ENCODE peak calls at places on chromosomes 11 and 22, in four cellular contexts. X is GM12878, E is K562, R is HepG2. T is an unnamed sample.

GRCh38 chr11:43119275-43119970 is 192.4 kb upstream of the API5 start:
- DNase-seq in X (no peak), R (no peak), E (no peak), T (no peak)

GRCh38 chr11:72700026-72700610 is 25.9 kb upstream of the PDE2A start:
- DNase-seq in R (no peak), E (no peak), X (no peak), T (no peak)

GRCh38 chr11:44622721-44623258 is 57.3 kb downstream of the CD82 start:
- DNase-seq in E (no peak), X (no peak), R (no peak), T (no peak)

GRCh38 chr11:15941206-15941770 is 415.1 kb downstream of the SOX6 start:
- DNase-seq in E (peak; percentile 76), X (no peak), R (no peak), T (peak; percentile 46)

GRCh38 chr11:49505231-49505630 is 296.8 kb upstream of the FOLH1 start:
- DNase-seq in E (no peak), R (no peak), X (no peak), T (no peak)

GRCh38 chr11:69364901-69365300 is 70.9 kb downstream of the MYEOV start:
- DNase-seq in R (no peak), X (no peak), E (no peak), T (no peak)

GRCh38 chr11:103699216-103699615 is 337.2 kb upstream of the DDI1 start:
- DNase-seq in R (no peak), X (no peak), E (no peak), T (no peak)

GRCh38 chr11:61736310-61736709 is 16.1 kb upstream of the MYRF start:
- DNase-seq in X (no peak), E (no peak), R (no peak), T (no peak)

GRCh38 chr11:57779275-57779674 is 17.7 kb downstream of the CTNND1 start:
- DNase-seq in R (peak; percentile 86), X (no peak), E (no peak), T (no peak)

GRCh38 chr11:10941429-10941828 is 83.6 kb upstream of the ZBED5 start:
- DNase-seq in X (no peak), E (no peak), R (no peak), T (no peak)

GRCh38 chr11:103773059-103773458 is 263.4 kb upstream of the DDI1 start:
- DNase-seq in R (no peak), X (no peak), E (no peak), T (no peak)

GRCh38 chr22:37186997-37187522 is 987 bp downstream of the C1QTNF6 start:
- DNase-seq in E (no peak), X (no peak), R (no peak), T (no peak)

GRCh38 chr11:68727783-68728182 is 23.5 kb downstream of the TESMIN start:
- DNase-seq in R (no peak), E (no peak), X (no peak), T (no peak)

GRCh38 chr11:3089236-3090061 is 32.2 kb upstream of the CARS1 start:
- DNase-seq in X (no peak), E (no peak), R (no peak), T (no peak)

GRCh38 chr22:38461057-38461413 is 6.0 kb upstream of the KCNJ4 start:
- DNase-seq in X (no peak), E (no peak), R (no peak), T (no peak)

GRCh38 chr11:77879218-77879617 is 58.3 kb downstream of the AAMDC start:
- DNase-seq in E (peak; percentile 12), X (peak; percentile 3), R (no peak), T (no peak)

GRCh38 chr11:21426931-21427330 is 757.5 kb downstream of the NELL1 start:
- DNase-seq in X (no peak), E (no peak), R (no peak), T (no peak)

GRCh38 chr11:9228086-9228485 is 37.1 kb downstream of the DENND5A start:
- DNase-seq in E (no peak), X (no peak), R (no peak), T (no peak)

GRCh38 chr11:7514099-7514725 is 413 bp downstream of the PPFIBP2 start:
- DNase-seq in R (no peak), X (no peak), E (no peak), T (no peak)

GRCh38 chr11:108561535-108561991 is 32.0 kb downstream of the EXPH5 start:
- DNase-seq in E (no peak), R (no peak), X (no peak), T (no peak)

GRCh38 chr11:2673871-2674471 is 25.8 kb downstream of the KCNQ1OT1 start:
- DNase-seq in X (no peak), R (no peak), E (no peak), T (no peak)

GRCh38 chr11:561148-562003 is 606 bp downstream of the RASSF7 start:
- DNase-seq in R (peak; percentile 87), X (no peak), E (peak; percentile 37), T (no peak)

GRCh38 chr22:22462813-22463567 is 45.6 kb downstream of the ZNF280B start:
- DNase-seq in R (peak; percentile 6), X (no peak), E (peak; percentile 78), T (peak; percentile 14)

GRCh38 chr22:24146190-24146616 is 35.1 kb upstream of the SUSD2 start:
- DNase-seq in E (peak; percentile 50), X (no peak), R (peak; percentile 80), T (peak; percentile 50)

GRCh38 chr11:119980431-119980830 is 157.5 kb downstream of the TRIM29 start:
- DNase-seq in E (no peak), X (no peak), R (no peak), T (no peak)
- TF ChIP-seq POLR2AphosphoS5 in E (no peak), X (no peak), R (no peak), T (no peak)

GRCh38 chr22:36164621-36165020 is 4.1 kb upstream of the APOL3 start:
- DNase-seq in X (no peak), R (no peak), E (no peak), T (no peak)

GRCh38 chr22:36163497-36163896 is 2.9 kb upstream of the APOL3 start:
- DNase-seq in E (no peak), X (no peak), R (no peak), T (no peak)

GRCh38 chr22:36162127-36163034 is 1.8 kb upstream of the APOL3 start:
- DNase-seq in R (no peak), X (peak; percentile 70), E (no peak), T (no peak)

GRCh38 chr22:36156515-36157419 is 3.8 kb downstream of the APOL3 start:
- DNase-seq in X (no peak), R (peak; percentile 41), E (peak; percentile 54), T (no peak)

GRCh38 chr22:36160499-36160942 is at the start of gene APOL3:
- DNase-seq in R (no peak), E (no peak), X (peak; percentile 60), T (no peak)
- TF ChIP-seq NFIC in R (no peak), E (no peak), X (no peak), T (no peak)

GRCh38 chr11:109911488-109911887 is 181.7 kb upstream of the ZC3H12C start:
- DNase-seq in E (no peak), R (no peak), X (no peak), T (no peak)
- H3K4me3 ChIP-seq in E (no peak overlapping the region), R (no peak overlapping the region), X (no peak overlapping the region), T (no peak overlapping the region)

DNA sequence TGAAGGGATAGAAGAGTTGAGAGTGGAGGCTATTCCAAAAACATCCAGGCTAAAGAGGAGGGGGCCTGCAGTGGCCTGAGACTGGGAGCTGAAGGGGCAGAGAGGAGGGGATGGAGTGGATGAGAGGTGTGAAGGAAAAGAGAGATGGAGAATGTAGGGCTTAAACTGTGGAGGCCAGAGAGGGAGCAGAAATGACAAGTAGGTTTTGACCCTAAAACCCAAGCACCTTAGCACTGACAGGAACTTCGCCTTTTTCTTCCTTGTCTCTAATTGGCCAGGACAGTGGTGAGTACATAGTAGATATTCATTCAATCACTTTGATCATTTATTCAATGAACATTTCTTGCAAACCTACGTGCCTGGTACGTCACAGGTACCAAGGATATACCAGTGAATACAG is 7.3 kb downstream of the FAM111B start:
- DNase-seq in X (no peak), E (no peak), R (no peak), T (no peak)
- TF ChIP-seq POLR2AphosphoS5 in X (no peak), E (no peak), R (no peak), T (no peak)

GRCh38 chr22:46764140-46764680 is 1.8 kb downstream of the TBC1D22A start:
- DNase-seq in X (no peak), E (no peak), R (no peak), T (no peak)

GRCh38 chr22:46762238-46763050 is at the start of gene TBC1D22A:
- DNase-seq in R (peak; percentile 89), E (peak; percentile 94), X (no peak), T (peak; percentile 97)

GRCh38 chr22:46764779-46765485 is 2.5 kb downstream of the TBC1D22A start:
- DNase-seq in R (no peak), E (no peak), X (no peak), T (no peak)

GRCh38 chr22:46761539-46762237 is 762 bp upstream of the TBC1D22A start:
- DNase-seq in X (no peak), E (peak; percentile 24), R (no peak), T (no peak)

GRCh38 chr22:46763051-46763705 is 728 bp downstream of the TBC1D22A start:
- DNase-seq in E (peak; percentile 39), X (no peak), R (no peak), T (peak; percentile 52)
- TF ChIP-seq NFIC in E (no peak), X (peak; percentile 46), R (no peak), T (no peak)

GRCh38 chr11:122690292-122690691 is 34.8 kb downstream of the UBASH3B start:
- DNase-seq in X (no peak), E (no peak), R (no peak), T (no peak)
- H3K4me3 ChIP-seq in X (no peak overlapping the region), E (no peak overlapping the region), R (no peak overlapping the region), T (no peak overlapping the region)

DNA sequence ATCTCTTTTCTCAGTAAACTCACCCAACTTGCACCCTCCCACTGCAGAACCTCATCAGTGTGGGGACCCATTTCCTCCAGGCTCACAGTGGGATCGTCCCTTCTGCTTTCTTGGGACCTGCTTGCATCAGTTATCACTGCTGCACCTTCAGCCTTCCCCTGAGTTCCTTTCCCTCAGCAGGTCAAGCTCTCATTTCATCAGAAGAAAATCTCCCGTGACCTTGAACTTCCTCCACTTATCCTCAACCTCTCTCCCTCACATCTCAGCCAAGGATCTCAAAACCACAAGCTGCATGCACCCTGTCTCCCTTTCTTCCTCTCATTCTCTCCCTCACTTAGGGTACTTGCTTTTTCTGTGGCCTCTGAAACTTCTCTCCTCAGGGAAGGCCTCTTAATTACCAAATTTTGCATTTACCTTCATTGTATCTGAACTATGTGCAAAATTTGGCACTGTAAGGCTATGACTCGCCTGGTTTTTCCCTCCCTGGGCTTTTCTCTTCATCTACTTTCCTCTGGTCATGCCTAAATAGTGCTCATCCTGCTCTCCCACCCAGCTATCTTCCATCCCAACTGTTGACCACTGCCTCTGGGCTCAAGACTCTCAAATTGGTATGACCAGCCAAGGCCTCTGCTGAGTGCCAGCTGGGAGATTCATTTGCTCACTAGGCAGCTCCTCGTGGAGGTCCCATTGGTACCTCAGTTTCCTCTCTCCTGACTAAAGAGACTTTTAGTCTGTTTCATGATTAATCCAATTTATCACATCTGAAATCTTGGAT is 2.7 kb upstream of the RCE1 start:
- DNase-seq in X (no peak), E (peak; percentile 47), R (no peak), T (no peak)
- TF ChIP-seq POLR2AphosphoS5 in X (peak; percentile 45), E (no peak), R (no peak), T (no peak)

T was measured in SK-N-SH.